ENCODE peak calls at places on chromosomes 13 and 19, in nine cellular contexts. X is HepG2, U is A549, L is SK-N-SH, W is HCT116, K is Panc1, F is GM12878, A is GM23338, J is HL-60. B is an unnamed sample.
A peak's percentile ranks its signal among the peaks of the same experiment; 100 is the strongest.

GRCh38 chr19:14507704-14508246 is 10.4 kb downstream of the DNAJB1 start:
- DNase-seq in L (no peak), J (peak; percentile 70), X (peak; percentile 71), W (no peak), A (no peak), U (peak; percentile 89), K (peak; percentile 73), F (no peak), B (peak; percentile 38)

GRCh38 chr13:99629641-99630040 is 128.4 kb downstream of the TM9SF2 start:
- DNase-seq in K (no peak), J (no peak), U (no peak), L (no peak), F (no peak), X (no peak), A (no peak), W (no peak), B (no peak)

GRCh38 chr13:95833713-95834112 is 156.8 kb downstream of the DNAJC3 start:
- DNase-seq in L (no peak), X (no peak), W (no peak), J (no peak), U (peak; percentile 6), F (no peak), A (no peak), K (no peak), B (peak; percentile 7)

GRCh38 chr13:114311908-114312307 is 2.4 kb upstream of the CHAMP1 start:
- DNase-seq in U (no peak), W (no peak), J (no peak), K (no peak), A (no peak), L (no peak), F (no peak), X (no peak), B (no peak)

GRCh38 chr13:40470665-40471064 is 195.8 kb downstream of the FOXO1 start:
- DNase-seq in K (no peak), X (no peak), A (no peak), L (no peak), U (no peak), F (no peak), W (no peak), J (no peak), B (no peak)

GRCh38 chr13:93304134-93304533 is 77.5 kb downstream of the GPC6 start:
- DNase-seq in K (no peak), A (no peak), X (no peak), F (no peak), W (no peak), L (no peak), J (no peak), U (no peak), B (no peak)

GRCh38 chr13:67421475-67421874 is 191.3 kb upstream of the PCDH9 start:
- DNase-seq in W (no peak), K (no peak), U (no peak), L (no peak), J (no peak), X (no peak), F (no peak), A (no peak), B (no peak)

GRCh38 chr19:13154241-13154778 is 4.1 kb downstream of the IER2 start:
- DNase-seq in J (peak; percentile 65), F (no peak), W (no peak), A (peak; percentile 33), L (peak; percentile 57), U (peak; percentile 65), X (peak; percentile 65), K (no peak), B (peak; percentile 60)

GRCh38 chr13:70189981-70190380 is 81.7 kb upstream of the KLHL1 start:
- DNase-seq in J (no peak), X (no peak), W (no peak), F (no peak), U (no peak), A (no peak), K (no peak), L (no peak), B (no peak)

GRCh38 chr13:26993780-26994179 is 177.8 kb downstream of the USP12 start:
- DNase-seq in U (no peak), K (no peak), F (no peak), J (no peak), W (no peak), L (no peak), A (no peak), X (no peak), B (no peak)

GRCh38 chr13:36673352-36673751 is 468 bp upstream of the SERTM1 start:
- DNase-seq in K (no peak), F (no peak), X (no peak), L (no peak), U (no peak), A (peak; percentile 26), J (no peak), W (no peak), B (no peak)

GRCh38 chr13:74683411-74683810 is 549.2 kb upstream of the KLF12 start:
- DNase-seq in J (no peak), U (no peak), K (no peak), X (peak; percentile 1), F (no peak), L (no peak), W (no peak), A (peak; percentile 17), B (no peak)

GRCh38 chr13:36417328-36417727 is 15.0 kb upstream of the CCNA1 start:
- DNase-seq in K (no peak), U (no peak), X (no peak), F (no peak), W (no peak), A (no peak), J (no peak), L (no peak), B (no peak)

GRCh38 chr13:112168771-112169170 is 101.8 kb downstream of the SOX1 start:
- DNase-seq in W (no peak), J (no peak), L (no peak), K (no peak), A (no peak), U (no peak), X (no peak), F (no peak), B (no peak)

GRCh38 chr13:81017525-81018152 is 676.7 kb upstream of the SPRY2 start:
- DNase-seq in F (no peak), K (no peak), L (peak; percentile 44), J (peak; percentile 1), W (peak; percentile 16), X (peak; percentile 28), U (peak; percentile 37), A (peak; percentile 81), B (peak; percentile 10)

GRCh38 chr13:60402022-60402421 is 5.0 kb downstream of the TDRD3 start:
- DNase-seq in W (no peak), A (no peak), U (peak; percentile 36), F (no peak), L (no peak), X (no peak), J (no peak), K (no peak), B (no peak)

GRCh38 chr19:38596057-38596981 is 21.4 kb downstream of the MAP4K1 start:
- DNase-seq in A (peak; percentile 98), L (peak; percentile 88), K (peak; percentile 76), X (peak; percentile 20), W (peak; percentile 71), F (no peak), J (no peak), U (peak; percentile 84), B (peak; percentile 95)

GRCh38 chr13:49690990-49691886 is at the start of gene EBPL:
- DNase-seq in F (peak; percentile 47), X (peak; percentile 86), W (peak; percentile 78), L (peak; percentile 98), U (peak; percentile 87), A (peak; percentile 98), J (peak; percentile 67), K (no peak), B (peak; percentile 93)

GRCh38 chr19:40803857-40804782 is 5.1 kb downstream of the EGLN2 start:
- DNase-seq in F (peak; percentile 57), W (no peak), A (peak; percentile 56), U (no peak), J (no peak), X (peak; percentile 52), L (no peak), K (no peak), B (peak; percentile 29)

GRCh38 chr19:50639121-50640112 is at the start of gene SYT3:
- DNase-seq in F (no peak), L (peak; percentile 95), U (peak; percentile 55), J (no peak), W (no peak), X (no peak), K (no peak), A (peak; percentile 91), B (peak; percentile 95)

GRCh38 chr13:33917135-33917534 is 99.2 kb downstream of the RFC3 start:
- DNase-seq in A (no peak), J (no peak), K (no peak), X (no peak), F (no peak), L (no peak), U (no peak), W (no peak), B (no peak)
- TF ChIP-seq REST in A (no peak), J (no peak), K (no peak), X (no peak), F (no peak), L (no peak), U (no peak), W (no peak), B (no peak)

GRCh38 chr19:9128171-9128570 is 1.4 kb upstream of the OR7G3 start:
- DNase-seq in A (no peak), F (no peak), U (peak; percentile 28), J (no peak), L (no peak), K (no peak), X (no peak), W (peak; percentile 82), B (no peak)
- TF ChIP-seq REST in A (no peak), F (no peak), U (no peak), J (no peak), L (no peak), K (no peak), X (no peak), W (no peak), B (no peak)

GRCh38 chr13:29619995-29620394 is 24.5 kb upstream of the SLC7A1 start:
- DNase-seq in W (no peak), U (no peak), X (no peak), J (no peak), F (no peak), L (no peak), K (no peak), A (no peak), B (no peak)
- TF ChIP-seq REST in W (no peak), U (no peak), X (no peak), J (no peak), F (no peak), L (no peak), K (no peak), A (no peak), B (no peak)

DNA sequence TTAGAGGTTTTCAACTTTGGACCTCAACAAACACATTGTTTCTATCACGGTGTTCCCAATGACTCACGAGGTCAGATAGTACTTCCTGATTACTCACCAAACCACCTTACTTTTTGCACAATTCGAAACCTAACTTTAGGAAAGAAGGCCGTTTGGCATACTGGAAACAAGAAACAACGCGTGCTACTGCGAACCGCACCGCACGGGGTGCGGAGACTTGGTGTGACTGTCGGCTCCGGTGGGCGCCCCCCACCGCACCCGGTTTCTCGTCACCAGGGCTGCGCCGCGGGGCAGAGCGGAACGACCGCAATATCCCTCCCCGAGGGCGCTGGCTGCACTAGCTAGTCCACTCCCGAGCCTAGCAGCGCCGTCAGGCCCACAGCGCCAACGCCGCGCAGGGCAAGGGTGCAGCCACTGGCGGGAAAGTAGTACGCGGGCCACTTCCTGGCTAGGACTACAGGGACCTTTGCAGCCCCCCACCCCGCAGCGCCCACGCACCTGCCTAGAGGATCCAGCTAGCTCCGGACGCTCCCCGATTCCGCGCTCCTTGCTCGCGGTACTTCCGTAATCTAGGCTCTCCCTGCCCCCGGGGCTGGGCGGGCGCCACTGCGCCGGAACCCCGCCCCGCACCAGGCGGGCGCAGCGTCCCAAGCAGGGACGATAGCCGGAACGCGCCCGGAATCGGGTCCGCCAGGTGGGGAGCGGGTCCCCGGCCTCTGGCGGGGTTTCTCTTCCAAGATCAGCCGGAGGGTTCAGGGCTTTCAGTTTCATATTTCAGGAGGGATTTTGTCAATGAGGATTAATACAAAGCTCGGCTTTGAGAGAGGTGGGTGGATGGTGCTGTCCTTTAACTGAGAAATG is at the start of gene PARP4:
- DNase-seq in L (peak; percentile 86), A (peak; percentile 91), X (peak; percentile 93), W (peak; percentile 69), U (peak; percentile 81), K (peak; percentile 61), F (peak; percentile 34), J (peak; percentile 74), B (peak; percentile 77)
- TF ChIP-seq REST in L (no peak), A (no peak), X (no peak), W (no peak), U (peak; percentile 28), K (no peak), F (no peak), J (peak; percentile 65), B (no peak)